ENCODE peak calls at places on chromosome 11, in eight cellular contexts. X is NCI-H510A treated with DMSO at 0.1 percent for 48 hours; W is HCT116; S is nucleus accumbens; H is ovary; B is stimulated activated CD4-positive, alpha-beta T cell treated with anti-CD3 and anti-CD28 coated beads, Interleukin-2, amount 100 ng/mL, for 48 hours; C is left kidney; E is foreskin fibroblast. L is an unnamed sample.

GRCh38 chr11:29260939-29261705 is 755.7 kb downstream of the KCNA4 start:
- DNase-seq in X (no peak), W (peak; percentile 76), S (no peak), H (no peak), B (no peak), C (no peak), E (peak; percentile 34), L (peak; percentile 64)

GRCh38 chr11:88501535-88501934 is 164.0 kb upstream of the CTSC start:
- DNase-seq in X (no peak), W (no peak), S (no peak), H (no peak), B (no peak), C (no peak), E (no peak), L (no peak)

GRCh38 chr11:61187505-61188130 is 15.7 kb upstream of the PGA3 start:
- DNase-seq in X (peak; percentile 91), W (peak; percentile 74), S (peak; percentile 68), H (peak; percentile 78), B (peak; percentile 81), C (peak; percentile 96), E (peak; percentile 47), L (peak; percentile 62)

GRCh38 chr11:36023922-36024321 is 80.1 kb downstream of the LDLRAD3 start:
- DNase-seq in X (no peak), W (no peak), S (no peak), H (no peak), B (no peak), C (no peak), E (peak; percentile 41), L (no peak)

GRCh38 chr11:2691991-2692841 is 7.6 kb downstream of the KCNQ1OT1 start:
- DNase-seq in X (no peak), W (no peak), S (no peak), H (no peak), B (no peak), C (peak; percentile 63), E (no peak), L (no peak)

GRCh38 chr11:116427903-116428637 is 344.7 kb downstream of the BUD13 start:
- DNase-seq in X (no peak), W (no peak), S (peak; percentile 12), H (peak; percentile 39), B (no peak), C (peak; percentile 44), E (no peak), L (no peak)

GRCh38 chr11:3190600-3190999 is 25.5 kb upstream of the OSBPL5 start:
- DNase-seq in X (no peak), W (no peak), S (no peak), H (no peak), B (no peak), C (no peak), E (no peak), L (no peak)

GRCh38 chr11:48081151-48082010 is 101.0 kb downstream of the PTPRJ start:
- DNase-seq in X (no peak), W (no peak), S (peak; percentile 44), H (no peak), B (peak; percentile 16), C (no peak), E (peak; percentile 53), L (no peak)

L was measured in NCI-H460.